ENCODE peak calls at places on chromosomes 2 and 18, in five cellular contexts. O, T, Z, L and M are unnamed samples.

GRCh38 chr18:77101410-77102245 is 31.0 kb downstream of the MBP start:
- DNase-seq in O (peak), T (no peak), Z (peak), L (peak), M (peak)

GRCh38 chr2:54904836-54905235 is 145.4 kb downstream of the RTN4 start:
- DNase-seq in O (peak), T (no peak), Z (no peak), L (no peak), M (no peak)

GRCh38 chr2:231716641-231717280 is 8.4 kb downstream of the PTMA start:
- DNase-seq in O (no peak), T (no peak), Z (peak), L (no peak), M (no peak)

GRCh38 chr18:12946549-12947354 is 1.1 kb upstream of the SEH1L start:
- DNase-seq in O (peak), T (peak), Z (peak), L (no peak), M (no peak)

GRCh38 chr2:158936978-158937377 is 31.5 kb upstream of the TANC1 start:
- DNase-seq in O (no peak), T (no peak), Z (peak), L (no peak), M (no peak)

GRCh38 chr2:5915926-5916325 is 223.7 kb downstream of the SOX11 start:
- DNase-seq in O (no peak), T (peak), Z (no peak), L (no peak), M (no peak)

GRCh38 chr2:193371200-193371599 is 1176.5 kb upstream of the TMEFF2 start:
- DNase-seq in O (no peak), T (no peak), Z (no peak), L (no peak), M (no peak)

GRCh38 chr18:34153711-34154110 is 71.0 kb downstream of the NOL4 start:
- DNase-seq in O (no peak), T (no peak), Z (no peak), L (no peak), M (no peak)

GRCh38 chr2:1925928-1926327 is 181.6 kb upstream of the PXDN start:
- DNase-seq in O (no peak), T (no peak), Z (no peak), L (no peak), M (no peak)

GRCh38 chr2:189698020-189698887 is 23.8 kb downstream of the ANKAR start:
- DNase-seq in O (peak), T (peak), Z (no peak), L (no peak), M (peak)

GRCh38 chr2:159153063-159153462 is 133.4 kb downstream of the WDSUB1 start:
- DNase-seq in O (no peak), T (no peak), Z (no peak), L (no peak), M (no peak)

GRCh38 chr2:220509921-220510320 is 882.5 kb downstream of the SLC4A3 start:
- DNase-seq in O (no peak), T (no peak), Z (no peak), L (no peak), M (no peak)

GRCh38 chr2:180657054-180657453 is 323.4 kb upstream of the UBE2E3 start:
- DNase-seq in O (no peak), T (no peak), Z (no peak), L (no peak), M (no peak)

GRCh38 chr2:15636972-15637785 is 45.5 kb downstream of the DDX1 start:
- DNase-seq in O (peak), T (peak), Z (no peak), L (peak), M (peak)

GRCh38 chr2:43123981-43124666 is 102.3 kb downstream of the ZFP36L2 start:
- DNase-seq in O (no peak), T (no peak), Z (peak), L (no peak), M (no peak)

GRCh38 chr2:171394164-171394725 is 39.5 kb downstream of the METTL8 start:
- DNase-seq in O (no peak), T (no peak), Z (no peak), L (no peak), M (no peak)

GRCh38 chr2:102197389-102198137 is 10.7 kb downstream of the IL1RL2 start:
- DNase-seq in O (no peak), T (no peak), Z (no peak), L (no peak), M (no peak)

GRCh38 chr2:160730296-160730995 is 236.8 kb upstream of the RBMS1 start:
- DNase-seq in O (no peak), T (no peak), Z (no peak), L (no peak), M (no peak)

GRCh38 chr2:110125292-110125691 is 9.7 kb upstream of the MALL start:
- DNase-seq in O (no peak), T (no peak), Z (no peak), L (no peak), M (no peak)

GRCh38 chr2:206556357-206556949 is 85.8 kb upstream of the FAM237A start:
- DNase-seq in O (no peak), T (peak), Z (no peak), L (no peak), M (peak)

GRCh38 chr2:181570833-181571661 is 85.9 kb downstream of the CERKL start:
- DNase-seq in O (no peak), T (no peak), Z (no peak), L (no peak), M (no peak)

GRCh38 chr2:230754200-230754599 is 41.6 kb downstream of the CAB39 start:
- DNase-seq in O (no peak), T (no peak), Z (no peak), L (no peak), M (no peak)

GRCh38 chr18:13288509-13289138 is 70.1 kb downstream of the LDLRAD4 start:
- DNase-seq in O (no peak), T (no peak), Z (no peak), L (no peak), M (no peak)

GRCh38 chr18:5456577-5457466 is 87.0 kb downstream of the EPB41L3 start:
- DNase-seq in O (no peak), T (no peak), Z (peak), L (no peak), M (no peak)

GRCh38 chr2:128420131-128420530 is 101.5 kb upstream of the HS6ST1 start:
- DNase-seq in O (peak), T (no peak), Z (no peak), L (no peak), M (no peak)

GRCh38 chr2:2919574-2920365 is 457.8 kb downstream of the EIPR1 start:
- DNase-seq in O (no peak), T (no peak), Z (no peak), L (no peak), M (no peak)

GRCh38 chr2:200863655-200864205 is 728 bp downstream of the CLK1 start:
- DNase-seq in O (peak), T (no peak), Z (no peak), L (no peak), M (no peak)

GRCh38 chr2:26184555-26185303 is 11.8 kb downstream of the GAREM2 start:
- DNase-seq in O (peak), T (peak), Z (peak), L (no peak), M (peak)

GRCh38 chr2:144437636-144438035 is 82.3 kb downstream of the ZEB2 start:
- DNase-seq in O (no peak), T (no peak), Z (no peak), L (no peak), M (no peak)

GRCh38 chr2:33011941-33012340 is 65.2 kb downstream of the LTBP1 start:
- DNase-seq in O (no peak), T (no peak), Z (no peak), L (no peak), M (no peak)

GRCh38 chr18:25164211-25164836 is 187.6 kb downstream of the ZNF521 start:
- DNase-seq in O (no peak), T (no peak), Z (no peak), L (no peak), M (no peak)